ENCODE peak calls at places on chromosome 19, in seven cellular contexts. One of them, this sample, is unnamed. For H3K36me3, the result is how much of the 10 kb centered on the place peaks cover.

GRCh38 chr19:51456541-51457290 is 1.5 kb downstream of the SIGLEC8 start:
- DNase-seq in neural progenitor cell: no peak
- DNase-seq in MM.1S: no peak
- DNase-seq in GM23338: no peak
- DNase-seq in GM23248: no peak
- DNase-seq in SK-N-SH: no peak
- DNase-seq in hepatocyte: no peak
- DNase-seq in this sample: no peak

GRCh38 chr19:4067396-4068057 is 828 bp upstream of the ZBTB7A start:
- DNase-seq in neural progenitor cell: peak
- DNase-seq in MM.1S: no peak
- DNase-seq in GM23338: no peak
- DNase-seq in GM23248: peak
- DNase-seq in SK-N-SH: peak
- DNase-seq in hepatocyte: no peak
- DNase-seq in this sample: peak

GRCh38 chr19:47765522-47766358 is 12.8 kb upstream of the SELENOW start:
- DNase-seq in neural progenitor cell: peak
- DNase-seq in MM.1S: peak
- DNase-seq in GM23338: peak
- DNase-seq in GM23248: peak
- DNase-seq in SK-N-SH: peak
- DNase-seq in hepatocyte: peak
- DNase-seq in this sample: peak

GRCh38 chr19:33997690-33998089 is 174.6 kb upstream of the LSM14A start:
- DNase-seq in neural progenitor cell: no peak
- DNase-seq in MM.1S: no peak
- DNase-seq in GM23338: no peak
- DNase-seq in GM23248: peak
- DNase-seq in SK-N-SH: no peak
- DNase-seq in hepatocyte: no peak
- DNase-seq in this sample: no peak

GRCh38 chr19:34504273-34504808 is 22.8 kb downstream of the WTIP start:
- DNase-seq in neural progenitor cell: no peak
- DNase-seq in MM.1S: no peak
- DNase-seq in GM23338: no peak
- DNase-seq in GM23248: no peak
- DNase-seq in SK-N-SH: no peak
- DNase-seq in hepatocyte: no peak
- DNase-seq in this sample: no peak

GRCh38 chr19:17944301-17944700 is 11.5 kb downstream of the CCDC124 start:
- DNase-seq in neural progenitor cell: no peak
- DNase-seq in MM.1S: no peak
- DNase-seq in GM23338: no peak
- DNase-seq in GM23248: peak
- DNase-seq in SK-N-SH: no peak
- DNase-seq in hepatocyte: no peak
- DNase-seq in this sample: no peak

GRCh38 chr19:18062043-18062442 is 24.7 kb downstream of the IL12RB1 start:
- DNase-seq in neural progenitor cell: no peak
- DNase-seq in MM.1S: no peak
- DNase-seq in GM23338: peak
- DNase-seq in GM23248: no peak
- DNase-seq in SK-N-SH: no peak
- DNase-seq in hepatocyte: no peak
- DNase-seq in this sample: no peak

GRCh38 chr19:294819-295686 is 3.9 kb upstream of the PLPP2 start:
- DNase-seq in neural progenitor cell: peak
- DNase-seq in MM.1S: peak
- DNase-seq in GM23338: peak
- DNase-seq in GM23248: peak
- DNase-seq in SK-N-SH: peak
- DNase-seq in hepatocyte: peak
- DNase-seq in this sample: peak

GRCh38 chr19:38841787-38842438 is 7.9 kb downstream of the HNRNPL start:
- DNase-seq in neural progenitor cell: no peak
- DNase-seq in MM.1S: no peak
- DNase-seq in GM23338: no peak
- DNase-seq in GM23248: no peak
- DNase-seq in SK-N-SH: no peak
- DNase-seq in hepatocyte: no peak
- DNase-seq in this sample: no peak

GRCh38 chr19:54572696-54573311 is 786 bp upstream of the LILRA2 start:
- DNase-seq in neural progenitor cell: no peak
- DNase-seq in MM.1S: no peak
- DNase-seq in GM23338: peak
- DNase-seq in GM23248: no peak
- DNase-seq in SK-N-SH: no peak
- DNase-seq in hepatocyte: no peak
- DNase-seq in this sample: peak

GRCh38 chr19:32924200-32924599 is 47.6 kb downstream of the CEP89 start:
- DNase-seq in neural progenitor cell: no peak
- DNase-seq in MM.1S: no peak
- DNase-seq in GM23338: no peak
- DNase-seq in GM23248: peak
- DNase-seq in SK-N-SH: no peak
- DNase-seq in hepatocyte: peak
- DNase-seq in this sample: no peak

GRCh38 chr19:31127132-31127967 is 221.9 kb downstream of the TSHZ3 start:
- DNase-seq in neural progenitor cell: no peak
- DNase-seq in MM.1S: no peak
- DNase-seq in GM23338: no peak
- DNase-seq in GM23248: peak
- DNase-seq in SK-N-SH: no peak
- DNase-seq in hepatocyte: peak
- DNase-seq in this sample: no peak

GRCh38 chr19:53389591-53390377 is 5.2 kb upstream of the ZNF765 start:
- DNase-seq in neural progenitor cell: peak
- DNase-seq in MM.1S: no peak
- DNase-seq in GM23338: peak
- DNase-seq in GM23248: no peak
- DNase-seq in SK-N-SH: peak
- DNase-seq in hepatocyte: no peak
- DNase-seq in this sample: no peak

GRCh38 chr19:51803965-51804364 is 9.0 kb downstream of the FPR3 start:
- DNase-seq in neural progenitor cell: no peak
- DNase-seq in MM.1S: no peak
- DNase-seq in GM23338: no peak
- DNase-seq in GM23248: no peak
- DNase-seq in SK-N-SH: no peak
- DNase-seq in hepatocyte: no peak
- DNase-seq in this sample: no peak

GRCh38 chr19:36115453-36116343 is at the start of gene TBCB:
- DNase-seq in neural progenitor cell: peak
- DNase-seq in MM.1S: peak
- DNase-seq in GM23338: peak
- DNase-seq in GM23248: peak
- DNase-seq in SK-N-SH: peak
- DNase-seq in hepatocyte: no peak
- DNase-seq in this sample: peak

GRCh38 chr19:43743059-43743458 is 11.7 kb downstream of the SMG9 start:
- DNase-seq in neural progenitor cell: no peak
- DNase-seq in MM.1S: no peak
- DNase-seq in GM23338: no peak
- DNase-seq in GM23248: peak
- DNase-seq in SK-N-SH: no peak
- DNase-seq in hepatocyte: no peak
- DNase-seq in this sample: no peak

GRCh38 chr19:52601025-52601973 is 31.2 kb downstream of the ZNF701 start:
- DNase-seq in neural progenitor cell: peak
- DNase-seq in MM.1S: peak
- DNase-seq in GM23338: peak
- DNase-seq in GM23248: peak
- DNase-seq in SK-N-SH: peak
- DNase-seq in hepatocyte: peak
- DNase-seq in this sample: peak

GRCh38 chr19:51926426-51926783 is 867 bp upstream of the ZNF613 start:
- DNase-seq in neural progenitor cell: no peak
- DNase-seq in MM.1S: no peak
- DNase-seq in GM23338: no peak
- DNase-seq in GM23248: no peak
- DNase-seq in SK-N-SH: no peak
- DNase-seq in hepatocyte: no peak
- DNase-seq in this sample: no peak

GRCh38 chr19:1251503-1252220 is 3.3 kb downstream of the MIDN start:
- DNase-seq in neural progenitor cell: peak
- DNase-seq in MM.1S: no peak
- DNase-seq in GM23338: no peak
- DNase-seq in GM23248: no peak
- DNase-seq in SK-N-SH: peak
- DNase-seq in hepatocyte: peak
- DNase-seq in this sample: peak

GRCh38 chr19:50660083-50660366 is 10.8 kb downstream of the C19orf81 start:
- DNase-seq in neural progenitor cell: peak
- DNase-seq in MM.1S: no peak
- DNase-seq in GM23338: peak
- DNase-seq in GM23248: no peak
- DNase-seq in SK-N-SH: no peak
- DNase-seq in hepatocyte: no peak
- DNase-seq in this sample: no peak

GRCh38 chr19:35585844-35586243 is at the start of gene PMIS2:
- DNase-seq in neural progenitor cell: peak
- DNase-seq in MM.1S: no peak
- DNase-seq in GM23338: peak
- DNase-seq in GM23248: no peak
- DNase-seq in SK-N-SH: peak
- DNase-seq in hepatocyte: no peak
- DNase-seq in this sample: peak

GRCh38 chr19:32464279-32464678 is 58.7 kb downstream of the DPY19L3 start:
- DNase-seq in neural progenitor cell: no peak
- DNase-seq in MM.1S: peak
- DNase-seq in GM23338: no peak
- DNase-seq in GM23248: peak
- DNase-seq in SK-N-SH: peak
- DNase-seq in hepatocyte: no peak
- DNase-seq in this sample: peak

GRCh38 chr19:22545751-22546150 is 88.4 kb upstream of the ZNF492 start:
- DNase-seq in neural progenitor cell: peak
- DNase-seq in MM.1S: peak
- DNase-seq in GM23338: peak
- DNase-seq in GM23248: peak
- DNase-seq in SK-N-SH: peak
- DNase-seq in hepatocyte: no peak
- DNase-seq in this sample: peak

GRCh38 chr19:22335716-22336115 is 49.5 kb downstream of the ZNF729 start:
- DNase-seq in neural progenitor cell: no peak
- DNase-seq in MM.1S: no peak
- DNase-seq in GM23338: no peak
- DNase-seq in GM23248: no peak
- DNase-seq in SK-N-SH: no peak
- DNase-seq in hepatocyte: no peak
- DNase-seq in this sample: no peak

GRCh38 chr19:28293685-28294084 is 919.3 kb downstream of the UQCRFS1 start:
- DNase-seq in neural progenitor cell: no peak
- DNase-seq in MM.1S: no peak
- DNase-seq in GM23338: no peak
- DNase-seq in GM23248: no peak
- DNase-seq in SK-N-SH: no peak
- DNase-seq in hepatocyte: no peak
- DNase-seq in this sample: no peak

GRCh38 chr19:38653028-38653571 is 5.7 kb downstream of the ACTN4 start:
- DNase-seq in neural progenitor cell: no peak
- DNase-seq in MM.1S: no peak
- DNase-seq in GM23338: no peak
- DNase-seq in GM23248: peak
- DNase-seq in SK-N-SH: no peak
- DNase-seq in hepatocyte: peak
- DNase-seq in this sample: no peak

GRCh38 chr19:720691-721160 is 12.0 kb downstream of the PALM start:
- DNase-seq in neural progenitor cell: no peak
- DNase-seq in MM.1S: no peak
- DNase-seq in GM23338: peak
- DNase-seq in GM23248: no peak
- DNase-seq in SK-N-SH: peak
- DNase-seq in hepatocyte: no peak
- DNase-seq in this sample: no peak

GRCh38 chr19:40225440-40226305 is 816 bp downstream of the CCNP start:
- DNase-seq in neural progenitor cell: no peak
- DNase-seq in MM.1S: peak
- DNase-seq in GM23338: peak
- DNase-seq in GM23248: peak
- DNase-seq in SK-N-SH: no peak
- DNase-seq in hepatocyte: no peak
- DNase-seq in this sample: no peak

GRCh38 chr19:3818479-3818878 is 32.3 kb upstream of the MATK start:
- DNase-seq in neural progenitor cell: no peak
- DNase-seq in MM.1S: no peak
- DNase-seq in GM23338: no peak
- DNase-seq in GM23248: peak
- DNase-seq in SK-N-SH: no peak
- DNase-seq in hepatocyte: no peak
- DNase-seq in this sample: no peak

GRCh38 chr19:33040994-33041827 is 23.5 kb downstream of the RHPN2 start:
- DNase-seq in neural progenitor cell: no peak
- DNase-seq in MM.1S: no peak
- DNase-seq in GM23338: no peak
- DNase-seq in GM23248: peak
- DNase-seq in SK-N-SH: no peak
- DNase-seq in hepatocyte: peak
- DNase-seq in this sample: no peak

GRCh38 chr19:6997679-6998445 is 23.4 kb downstream of the MBD3L2B start:
- DNase-seq in neural progenitor cell: no peak
- DNase-seq in MM.1S: no peak
- DNase-seq in GM23338: no peak
- DNase-seq in GM23248: peak
- DNase-seq in SK-N-SH: no peak
- DNase-seq in hepatocyte: no peak
- DNase-seq in this sample: no peak
- TF ChIP-seq EZH2phosphoT487 in neural progenitor cell: no peak
- TF ChIP-seq EZH2phosphoT487 in MM.1S: no peak
- TF ChIP-seq EZH2phosphoT487 in GM23338: no peak
- TF ChIP-seq EZH2phosphoT487 in GM23248: no peak
- TF ChIP-seq EZH2phosphoT487 in SK-N-SH: no peak
- TF ChIP-seq EZH2phosphoT487 in hepatocyte: no peak
- TF ChIP-seq EZH2phosphoT487 in this sample: no peak

GRCh38 chr19:10167459-10167858 is 27.3 kb downstream of the DNMT1 start:
- DNase-seq in neural progenitor cell: no peak
- DNase-seq in MM.1S: peak
- DNase-seq in GM23338: no peak
- DNase-seq in GM23248: no peak
- DNase-seq in SK-N-SH: no peak
- DNase-seq in hepatocyte: no peak
- DNase-seq in this sample: no peak
- H3K36me3 ChIP-seq in neural progenitor cell: under half
- H3K36me3 ChIP-seq in MM.1S: under half
- H3K36me3 ChIP-seq in GM23338: half or more
- H3K36me3 ChIP-seq in GM23248: under half
- H3K36me3 ChIP-seq in SK-N-SH: under half
- H3K36me3 ChIP-seq in hepatocyte: under half
- H3K36me3 ChIP-seq in this sample: half or more

GRCh38 chr19:42295831-42296525 is 6.0 kb upstream of the PRR19 start:
- DNase-seq in neural progenitor cell: peak
- DNase-seq in MM.1S: peak
- DNase-seq in GM23338: peak
- DNase-seq in GM23248: peak
- DNase-seq in SK-N-SH: peak
- DNase-seq in hepatocyte: peak
- DNase-seq in this sample: peak
- TF ChIP-seq EZH2phosphoT487 in neural progenitor cell: no peak
- TF ChIP-seq EZH2phosphoT487 in MM.1S: no peak
- TF ChIP-seq EZH2phosphoT487 in GM23338: no peak
- TF ChIP-seq EZH2phosphoT487 in GM23248: no peak
- TF ChIP-seq EZH2phosphoT487 in SK-N-SH: no peak
- TF ChIP-seq EZH2phosphoT487 in hepatocyte: no peak
- TF ChIP-seq EZH2phosphoT487 in this sample: no peak

GRCh38 chr19:5136060-5136855 is 167.3 kb downstream of the KDM4B start:
- DNase-seq in neural progenitor cell: no peak
- DNase-seq in MM.1S: no peak
- DNase-seq in GM23338: no peak
- DNase-seq in GM23248: no peak
- DNase-seq in SK-N-SH: no peak
- DNase-seq in hepatocyte: no peak
- DNase-seq in this sample: no peak
- H3K36me3 ChIP-seq in neural progenitor cell: under half
- H3K36me3 ChIP-seq in MM.1S: under half
- H3K36me3 ChIP-seq in GM23338: under half
- H3K36me3 ChIP-seq in GM23248: under half
- H3K36me3 ChIP-seq in SK-N-SH: under half
- H3K36me3 ChIP-seq in hepatocyte: under half
- H3K36me3 ChIP-seq in this sample: under half

This sample was measured in OCI-LY7.